ENCODE peak calls at places on chromosomes 2 and 18, in four cellular contexts. Z is RWPE1, G is fibroblast of lung, D is epithelial cell of esophagus. K is an unnamed sample.

GRCh38 chr2:26942543-26943295 is 27.7 kb upstream of the MAPRE3 start:
- DNase-seq in Z (peak), G (peak), D (peak), K (peak)

GRCh38 chr18:56373601-56374000 is 264.8 kb downstream of the TXNL1 start:
- DNase-seq in Z (no peak), G (no peak), D (peak), K (no peak)

GRCh38 chr18:136433-136832 is 21.9 kb upstream of the USP14 start:
- DNase-seq in Z (peak), G (no peak), D (no peak), K (no peak)

GRCh38 chr2:97695744-97696143 is 17.6 kb upstream of the ZAP70 start:
- DNase-seq in Z (no peak), G (no peak), D (peak), K (no peak)

GRCh38 chr2:233700028-233700635 is 7.4 kb downstream of the UGT1A6 start:
- DNase-seq in Z (no peak), G (peak), D (no peak), K (peak)

GRCh38 chr2:190856985-190857384 is 23.6 kb upstream of the GLS start:
- DNase-seq in Z (no peak), G (no peak), D (no peak), K (no peak)

GRCh38 chr2:157476915-157477709 is 33.2 kb upstream of the CYTIP start:
- DNase-seq in Z (no peak), G (peak), D (peak), K (no peak)

GRCh38 chr18:49899647-49900330 is 86.5 kb upstream of the ACAA2 start:
- DNase-seq in Z (no peak), G (no peak), D (no peak), K (peak)

GRCh38 chr18:59357928-59358327 is 1.1 kb downstream of the LMAN1 start:
- DNase-seq in Z (peak), G (peak), D (peak), K (no peak)

GRCh38 chr18:58287626-58288289 is 243.7 kb downstream of the NEDD4L start:
- DNase-seq in Z (no peak), G (peak), D (no peak), K (peak)

GRCh38 chr2:233252227-233252626 is 754 bp downstream of the ATG16L1 start:
- DNase-seq in Z (peak), G (no peak), D (no peak), K (no peak)

GRCh38 chr2:36965751-36966369 is 476 bp downstream of the STRN start:
- DNase-seq in Z (peak), G (no peak), D (peak), K (peak)

GRCh38 chr18:904135-905090 is at the start of gene ADCYAP1:
- DNase-seq in Z (no peak), G (peak), D (peak), K (no peak)

GRCh38 chr2:237660381-237660900 is 33.1 kb downstream of the LRRFIP1 start:
- DNase-seq in Z (no peak), G (no peak), D (peak), K (no peak)

GRCh38 chr2:223868005-223868404 is 30.6 kb upstream of the AP1S3 start:
- DNase-seq in Z (no peak), G (no peak), D (no peak), K (no peak)

GRCh38 chr2:119430023-119430498 is 1.6 kb upstream of the TMEM37 start:
- DNase-seq in Z (no peak), G (no peak), D (no peak), K (no peak)

GRCh38 chr2:200847939-200848338 is 16.5 kb downstream of the CLK1 start:
- DNase-seq in Z (no peak), G (no peak), D (no peak), K (no peak)

GRCh38 chr18:68301436-68301835 is 413.5 kb downstream of the TMX3 start:
- DNase-seq in Z (no peak), G (no peak), D (no peak), K (no peak)
- TF ChIP-seq CTCF in Z (no peak), G (no peak), D (no peak), K (no peak)

GRCh38 chr2:75466708-75467311 is 93.9 kb downstream of the EVA1A start:
- DNase-seq in Z (peak), G (peak), D (peak), K (peak)
- TF ChIP-seq CTCF in Z (peak), G (peak), D (peak), K (peak)

GRCh38 chr2:229974271-229974670 is 52.0 kb downstream of the FBXO36 start:
- DNase-seq in Z (no peak), G (peak), D (peak), K (no peak)
- TF ChIP-seq CTCF in Z (no peak), G (peak), D (peak), K (no peak)

GRCh38 chr18:11387880-11388279 is 221.5 kb upstream of the SLC35G4 start:
- DNase-seq in Z (peak), G (peak), D (peak), K (peak)
- TF ChIP-seq CTCF in Z (peak), G (no peak), D (no peak), K (peak)

GRCh38 chr2:29343830-29344229 is 228.6 kb downstream of the CLIP4 start:
- DNase-seq in Z (no peak), G (no peak), D (peak), K (no peak)
- TF ChIP-seq CTCF in Z (no peak), G (no peak), D (peak), K (peak)

GRCh38 chr2:10575566-10576300 is 114.0 kb downstream of the NOL10 start:
- DNase-seq in Z (peak), G (peak), D (peak), K (no peak)

GRCh38 chr2:10576456-10576855 is 113.3 kb downstream of the NOL10 start:
- DNase-seq in Z (no peak), G (no peak), D (no peak), K (no peak)

GRCh38 chr2:10573709-10574108 is 116.1 kb downstream of the NOL10 start:
- DNase-seq in Z (no peak), G (no peak), D (no peak), K (no peak)

GRCh38 chr2:10572693-10573092 is 117.1 kb downstream of the NOL10 start:
- DNase-seq in Z (no peak), G (no peak), D (no peak), K (no peak)

GRCh38 chr2:10574911-10575310 is 114.9 kb downstream of the NOL10 start:
- DNase-seq in Z (no peak), G (no peak), D (no peak), K (no peak)
- TF ChIP-seq CTCF in Z (no peak), G (no peak), D (no peak), K (no peak)

GRCh38 chr2:181904022-181904632 is 12.6 kb downstream of the ITPRID2 start:
- DNase-seq in Z (peak), G (peak), D (peak), K (no peak)
- TF ChIP-seq CTCF in Z (peak), G (peak), D (peak), K (peak)

DNA sequence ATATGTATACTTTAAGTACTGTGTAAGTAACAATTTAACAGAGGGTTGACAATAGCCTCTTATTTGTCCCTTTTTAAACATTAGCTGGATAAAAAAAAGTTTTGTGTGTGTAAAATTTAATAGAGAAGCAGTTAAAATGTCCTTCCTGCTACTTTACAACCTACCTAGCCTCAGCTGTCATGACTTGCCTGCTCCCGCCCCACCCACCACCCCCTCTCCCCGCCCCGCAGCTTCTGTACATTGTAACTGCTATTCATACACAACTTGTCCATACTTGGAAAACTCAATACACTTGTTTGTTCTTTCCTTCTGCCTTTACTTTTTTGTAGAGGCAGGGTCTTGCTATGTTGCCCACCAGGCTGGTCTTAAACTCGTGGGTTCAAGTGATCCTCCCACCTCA is 19.5 kb downstream of the RELCH start:
- DNase-seq in Z (no peak), G (no peak), D (peak), K (no peak)
- TF ChIP-seq CTCF in Z (no peak), G (no peak), D (no peak), K (no peak)

K was measured in Calu3.